ENCODE peak calls at places on chromosomes 2 and 18, in four cellular contexts. Z is SK-N-SH, Y is mesendoderm, W is H1. I is an unnamed sample.

GRCh38 chr2:134287323-134287722 is 33.5 kb downstream of the MGAT5 start:
- DNase-seq in Z (no peak), Y (no peak), W (no peak), I (no peak)

GRCh38 chr18:42742976-42743755 is 372.3 kb downstream of the RIT2 start:
- DNase-seq in Z (no peak), Y (peak), W (no peak), I (no peak)

GRCh38 chr2:223937535-223937934 is 7.6 kb downstream of the WDFY1 start:
- DNase-seq in Z (no peak), Y (no peak), W (no peak), I (no peak)

GRCh38 chr2:221567231-221567760 is 4.8 kb downstream of the EPHA4 start:
- DNase-seq in Z (no peak), Y (no peak), W (no peak), I (no peak)

GRCh38 chr2:237090906-237091305 is 5.2 kb downstream of the COPS8 start:
- DNase-seq in Z (no peak), Y (no peak), W (no peak), I (no peak)

GRCh38 chr2:202237787-202238233 is 587 bp downstream of the SUMO1 start:
- DNase-seq in Z (peak), Y (peak), W (no peak), I (no peak)

GRCh38 chr2:43266692-43267091 is 40.3 kb upstream of the ZFP36L2 start:
- DNase-seq in Z (no peak), Y (no peak), W (no peak), I (peak)

GRCh38 chr2:6919912-6920905 is 3.0 kb downstream of the RNF144A start:
- DNase-seq in Z (no peak), Y (no peak), W (no peak), I (no peak)

GRCh38 chr2:109398616-109399015 is 215.2 kb downstream of the SEPTIN10 start:
- DNase-seq in Z (no peak), Y (no peak), W (no peak), I (no peak)

GRCh38 chr2:235690809-235691450 is 197.1 kb downstream of the AGAP1 start:
- DNase-seq in Z (no peak), Y (no peak), W (no peak), I (no peak)

GRCh38 chr2:234289789-234290188 is 207.1 kb downstream of the ARL4C start:
- DNase-seq in Z (no peak), Y (no peak), W (no peak), I (peak)

GRCh38 chr2:173982918-173983317 is 17.7 kb upstream of the SP3 start:
- DNase-seq in Z (no peak), Y (no peak), W (no peak), I (no peak)
- H3K9ac ChIP-seq in Z (no peak), Y (no peak), W (no peak), I (no peak)

GRCh38 chr2:240567872-240568677 is at the start of gene RNPEPL1:
- DNase-seq in Z (peak), Y (no peak), W (peak), I (peak)
- H3K9ac ChIP-seq in Z (peak), Y (peak), W (peak), I (peak)

GRCh38 chr2:218418717-218419458 is at the start of gene VIL1:
- DNase-seq in Z (no peak), Y (peak), W (no peak), I (no peak)
- H3K9ac ChIP-seq in Z (no peak), Y (peak), W (no peak), I (peak)

GRCh38 chr18:79586436-79587297 is 92.9 kb upstream of the CTDP1 start:
- DNase-seq in Z (no peak), Y (no peak), W (no peak), I (peak)
- H3K9ac ChIP-seq in Z (no peak), Y (no peak), W (no peak), I (no peak)

I was measured in kidney.